ENCODE peak calls at places on chromosomes 12 and 14, in six cellular contexts. E is right cardiac atrium; N is foreskin fibroblast; S is naive thymus-derived CD4-positive, alpha-beta T cell; Y is epithelial cell of esophagus; G is cardiac fibroblast. A is an unnamed sample.

GRCh38 chr12:4116251-4117111 is 157.1 kb upstream of the CCND2 start:
- DNase-seq in N (peak; percentile 45), Y (peak; percentile 77), S (no peak), E (no peak), G (peak; percentile 64), A (peak; percentile 75)

GRCh38 chr14:58712357-58712756 is 74.6 kb downstream of the DACT1 start:
- DNase-seq in N (no peak), E (no peak), Y (no peak), G (peak; percentile 13), S (no peak), A (no peak)

GRCh38 chr14:22024117-22024516 is 350.5 kb upstream of the OR4E1 start:
- DNase-seq in N (no peak), Y (no peak), E (no peak), G (no peak), S (no peak), A (no peak)

GRCh38 chr14:34826661-34827060 is 48.5 kb downstream of the BAZ1A start:
- DNase-seq in N (peak; percentile 48), S (no peak), G (peak; percentile 59), E (no peak), Y (peak; percentile 72), A (no peak)

GRCh38 chr12:88993655-88994054 is 358.6 kb downstream of the DUSP6 start:
- DNase-seq in E (no peak), N (peak; percentile 40), S (no peak), G (peak; percentile 85), Y (peak; percentile 65), A (peak; percentile 39)

GRCh38 chr12:89347325-89347829 is 4.9 kb downstream of the DUSP6 start:
- DNase-seq in N (no peak), E (no peak), Y (peak; percentile 27), S (no peak), G (no peak), A (no peak)

GRCh38 chr12:25054076-25054782 is 105.3 kb upstream of the BCAT1 start:
- DNase-seq in Y (peak; percentile 89), S (no peak), N (no peak), G (peak; percentile 35), E (no peak), A (no peak)

GRCh38 chr14:29643415-29644206 is 284.0 kb downstream of the PRKD1 start:
- DNase-seq in E (no peak), G (peak; percentile 52), Y (no peak), N (peak; percentile 20), S (no peak), A (peak; percentile 49)

GRCh38 chr12:67442896-67443295 is 173.7 kb downstream of the CAND1 start:
- DNase-seq in S (no peak), Y (no peak), N (no peak), G (no peak), E (no peak), A (no peak)

GRCh38 chr12:106223485-106224391 is 24.1 kb downstream of the CKAP4 start:
- DNase-seq in Y (peak; percentile 70), N (peak; percentile 41), E (peak; percentile 57), G (peak; percentile 71), S (peak; percentile 70), A (no peak)

GRCh38 chr12:62659457-62660295 is 193.1 kb downstream of the MON2 start:
- DNase-seq in S (no peak), N (no peak), Y (no peak), G (no peak), E (no peak), A (no peak)

GRCh38 chr14:70708717-70709570 is 67.2 kb downstream of the TTC9 start:
- DNase-seq in G (no peak), N (no peak), S (no peak), Y (no peak), E (no peak), A (no peak)

GRCh38 chr14:77151245-77151644 is 9.7 kb upstream of the ZDHHC22 start:
- DNase-seq in N (no peak), Y (peak; percentile 19), G (peak; percentile 23), S (no peak), E (no peak), A (no peak)

GRCh38 chr12:108234155-108234554 is 105.0 kb downstream of the CMKLR1 start:
- DNase-seq in N (no peak), S (no peak), E (no peak), G (no peak), Y (no peak), A (no peak)

GRCh38 chr14:77139540-77140342 is 1.9 kb downstream of the ZDHHC22 start:
- DNase-seq in E (no peak), S (no peak), Y (peak; percentile 31), N (no peak), G (peak; percentile 27), A (no peak)

GRCh38 chr12:13205809-13206559 is 9.5 kb downstream of the EMP1 start:
- DNase-seq in S (no peak), E (no peak), N (peak; percentile 97), G (peak; percentile 99), Y (peak; percentile 93), A (peak; percentile 96)

GRCh38 chr14:69154779-69155178 is 1.9 kb upstream of the DCAF5 start:
- DNase-seq in Y (peak; percentile 41), E (peak; percentile 21), G (peak; percentile 14), N (no peak), S (peak; percentile 7), A (no peak)

GRCh38 chr12:124583854-124584253 is 16.4 kb upstream of the NCOR2 start:
- DNase-seq in N (no peak), S (no peak), E (no peak), Y (no peak), G (no peak), A (no peak)

GRCh38 chr12:124497658-124498057 is 69.8 kb downstream of the NCOR2 start:
- DNase-seq in N (peak; percentile 94), E (peak; percentile 91), Y (peak; percentile 92), G (peak; percentile 96), S (no peak), A (peak; percentile 86)

GRCh38 chr12:64889434-64890216 is 65.2 kb downstream of the TBC1D30 start:
- DNase-seq in Y (peak; percentile 40), G (no peak), S (no peak), E (no peak), N (no peak), A (no peak)

GRCh38 chr14:100778951-100779690 is 46.8 kb upstream of the MEG3 start:
- DNase-seq in S (no peak), E (no peak), Y (no peak), G (no peak), N (no peak), A (no peak)

GRCh38 chr12:63238892-63239291 is 87.9 kb upstream of the AVPR1A start:
- DNase-seq in S (no peak), Y (no peak), E (no peak), N (no peak), G (no peak), A (no peak)

GRCh38 chr12:124754949-124755800 is 108.5 kb downstream of the SCARB1 start:
- DNase-seq in S (no peak), Y (no peak), G (peak; percentile 95), N (peak; percentile 97), E (peak; percentile 89), A (peak; percentile 86)

DNA sequence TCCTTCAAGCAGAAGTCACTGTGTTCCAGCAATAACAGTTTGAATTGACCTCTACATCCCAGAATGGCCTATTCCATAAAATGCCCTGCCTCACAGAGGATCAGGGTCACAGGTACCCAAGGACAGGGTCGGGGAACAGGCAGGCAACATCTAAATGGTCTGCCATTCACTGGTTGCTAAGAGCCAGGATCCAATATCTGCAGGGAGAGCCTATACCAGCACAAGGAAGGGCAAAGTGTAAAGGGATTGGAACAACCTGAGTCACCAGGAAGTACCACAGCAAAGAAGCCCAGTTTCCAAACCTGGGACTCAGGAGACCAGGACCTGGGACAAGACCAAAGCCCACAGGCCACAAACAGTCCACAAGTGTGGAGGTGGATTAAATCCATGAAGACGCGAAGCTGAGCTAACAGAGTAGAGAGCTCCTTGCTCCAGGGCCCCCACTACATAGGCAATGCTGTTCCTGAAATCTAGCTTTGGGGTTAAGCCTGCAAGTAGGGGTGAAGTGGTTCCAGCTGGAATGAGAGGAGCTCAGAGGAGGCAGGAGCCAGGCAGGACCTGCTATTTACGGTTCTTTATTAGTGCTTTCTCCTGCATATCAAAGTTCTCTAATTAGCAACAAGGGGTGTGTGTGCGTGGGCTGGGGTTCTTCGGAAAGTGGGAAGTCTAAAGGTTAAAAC is 274.3 kb downstream of the BCL11B start:
- DNase-seq in S (no peak), Y (no peak), N (no peak), G (no peak), E (no peak), A (no peak)
- H3K4me3 ChIP-seq in S (no peak overlapping the region), Y (no peak overlapping the region), N (no peak overlapping the region), G (no peak overlapping the region), E (no peak overlapping the region), A (no peak overlapping the region)

DNA sequence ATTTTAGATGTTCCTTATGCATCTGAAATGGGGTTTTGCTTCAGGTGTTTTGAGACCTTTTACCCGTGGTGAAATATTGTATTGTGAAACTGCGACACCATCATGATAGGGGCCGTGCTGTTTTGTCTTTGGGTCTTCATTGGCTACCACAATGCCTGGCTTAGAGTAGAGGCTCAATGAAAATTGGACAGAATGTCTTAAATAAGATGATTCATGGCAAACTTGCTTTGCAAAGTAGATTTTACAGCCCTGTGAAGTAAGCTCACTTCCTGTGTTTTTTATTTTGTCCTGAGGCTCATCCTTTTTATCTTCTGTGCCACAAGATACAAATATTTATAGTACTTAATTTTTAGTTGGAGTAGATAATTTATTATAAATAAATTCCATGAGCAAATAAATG is 111.3 kb upstream of the FRMD6 start:
- DNase-seq in G (peak; percentile 91), N (peak; percentile 32), Y (peak; percentile 52), S (no peak), E (no peak), A (peak; percentile 30)
- H3K4me3 ChIP-seq in G (no peak overlapping the region), N (no peak overlapping the region), Y (no peak overlapping the region), S (no peak overlapping the region), E (no peak overlapping the region), A (no peak overlapping the region)

GRCh38 chr12:229441-230191 is 15.7 kb upstream of the SLC6A12 start:
- DNase-seq in G (no peak), N (no peak), Y (no peak), S (no peak), E (no peak), A (no peak)

GRCh38 chr12:234891-235415 is 21.0 kb upstream of the SLC6A12 start:
- DNase-seq in S (no peak), N (no peak), Y (no peak), G (no peak), E (no peak), A (no peak)

GRCh38 chr12:230925-231671 is 17.1 kb upstream of the SLC6A12 start:
- DNase-seq in E (no peak), N (no peak), S (no peak), G (no peak), Y (no peak), A (no peak)

GRCh38 chr12:233615-233968 is 19.6 kb upstream of the SLC6A12 start:
- DNase-seq in E (no peak), Y (no peak), S (no peak), N (no peak), G (no peak), A (no peak)

GRCh38 chr12:232731-233614 is 19.0 kb upstream of the SLC6A12 start:
- DNase-seq in S (no peak), Y (no peak), N (no peak), G (no peak), E (no peak), A (no peak)
- H3K4me3 ChIP-seq in S (no peak overlapping the region), Y (no peak overlapping the region), N (no peak overlapping the region), G (no peak overlapping the region), E (no peak overlapping the region), A (no peak overlapping the region)

DNA sequence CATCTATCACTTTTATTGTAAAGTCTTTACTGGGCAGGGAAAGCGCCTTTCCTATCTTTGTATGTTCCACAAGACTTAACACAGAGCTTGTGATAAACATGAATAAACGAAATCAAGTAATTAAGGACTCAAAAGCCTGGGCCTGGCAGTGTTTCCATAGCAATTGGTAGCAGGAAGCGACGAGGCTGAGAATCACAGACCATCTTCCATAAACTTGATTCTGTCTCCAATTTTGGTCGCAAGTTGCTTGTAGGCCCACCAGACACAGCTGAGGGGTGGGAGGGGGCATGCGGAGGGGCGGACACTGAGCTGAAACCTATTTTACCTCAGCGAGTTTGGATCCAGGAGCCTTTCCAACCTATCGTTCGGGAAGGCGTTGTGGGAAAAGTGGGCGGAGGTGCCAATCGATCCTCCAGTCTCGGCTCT is 295 bp downstream of the CCDC38 start:
- DNase-seq in Y (no peak), N (no peak), E (no peak), S (peak; percentile 15), G (no peak), A (no peak)
- H3K4me3 ChIP-seq in Y (peak overlapping the region; percentile 83), N (peak overlapping the region; percentile 59), E (peak overlapping the region; percentile 62), S (peak overlapping the region; percentile 93), G (peak overlapping the region; percentile 64), A (peak overlapping the region; percentile 66)